ENCODE peak calls at places on chromosomes 13 and 19, in six cellular contexts. One of them, this sample, is unnamed.

GRCh38 chr19:39539165-39539518 is 819 bp downstream of the EID2 start:
- DNase-seq in mesothelial cell of epicardium: no peak
- DNase-seq in endodermal cell: no peak
- DNase-seq in heart right ventricle: no peak
- DNase-seq in psoas muscle: no peak
- DNase-seq in mucosa of descending colon: no peak
- DNase-seq in this sample: no peak

GRCh38 chr13:23516190-23516589 is 54.0 kb upstream of the TNFRSF19 start:
- DNase-seq in mesothelial cell of epicardium: no peak
- DNase-seq in endodermal cell: no peak
- DNase-seq in heart right ventricle: no peak
- DNase-seq in psoas muscle: no peak
- DNase-seq in mucosa of descending colon: no peak
- DNase-seq in this sample: no peak

GRCh38 chr13:22032905-22033304 is 362.0 kb downstream of the FGF9 start:
- DNase-seq in mesothelial cell of epicardium: no peak
- DNase-seq in endodermal cell: no peak
- DNase-seq in heart right ventricle: no peak
- DNase-seq in psoas muscle: no peak
- DNase-seq in mucosa of descending colon: no peak
- DNase-seq in this sample: peak; percentile 30

GRCh38 chr13:24682353-24682752 is 2.1 kb downstream of the ATP12A start:
- DNase-seq in mesothelial cell of epicardium: no peak
- DNase-seq in endodermal cell: no peak
- DNase-seq in heart right ventricle: no peak
- DNase-seq in psoas muscle: no peak
- DNase-seq in mucosa of descending colon: no peak
- DNase-seq in this sample: no peak

GRCh38 chr13:109768616-109769015 is 17.8 kb downstream of the IRS2 start:
- DNase-seq in mesothelial cell of epicardium: no peak
- DNase-seq in endodermal cell: no peak
- DNase-seq in heart right ventricle: no peak
- DNase-seq in psoas muscle: no peak
- DNase-seq in mucosa of descending colon: no peak
- DNase-seq in this sample: no peak

GRCh38 chr19:20271215-20271926 is 104.4 kb downstream of the ZNF486 start:
- DNase-seq in mesothelial cell of epicardium: no peak
- DNase-seq in endodermal cell: no peak
- DNase-seq in heart right ventricle: no peak
- DNase-seq in psoas muscle: no peak
- DNase-seq in mucosa of descending colon: no peak
- DNase-seq in this sample: no peak

GRCh38 chr13:33973194-33973593 is 155.2 kb downstream of the RFC3 start:
- DNase-seq in mesothelial cell of epicardium: no peak
- DNase-seq in endodermal cell: no peak
- DNase-seq in heart right ventricle: no peak
- DNase-seq in psoas muscle: no peak
- DNase-seq in mucosa of descending colon: no peak
- DNase-seq in this sample: no peak

GRCh38 chr19:15555759-15556633 is 47.7 kb downstream of the CYP4F22 start:
- DNase-seq in mesothelial cell of epicardium: peak; percentile 71
- DNase-seq in endodermal cell: peak; percentile 99
- DNase-seq in heart right ventricle: peak; percentile 92
- DNase-seq in psoas muscle: peak; percentile 94
- DNase-seq in mucosa of descending colon: peak; percentile 92
- DNase-seq in this sample: peak; percentile 92

GRCh38 chr19:39166571-39167391 is 30.0 kb upstream of the NCCRP1 start:
- DNase-seq in mesothelial cell of epicardium: peak; percentile 84
- DNase-seq in endodermal cell: peak; percentile 63
- DNase-seq in heart right ventricle: peak; percentile 73
- DNase-seq in psoas muscle: no peak
- DNase-seq in mucosa of descending colon: peak; percentile 90
- DNase-seq in this sample: peak; percentile 69

GRCh38 chr13:20415694-20416107 is 110.0 kb downstream of the CRYL1 start:
- DNase-seq in mesothelial cell of epicardium: no peak
- DNase-seq in endodermal cell: no peak
- DNase-seq in heart right ventricle: no peak
- DNase-seq in psoas muscle: no peak
- DNase-seq in mucosa of descending colon: no peak
- DNase-seq in this sample: no peak

GRCh38 chr13:77300176-77301141 is 26.4 kb downstream of the MYCBP2 start:
- DNase-seq in mesothelial cell of epicardium: no peak
- DNase-seq in endodermal cell: no peak
- DNase-seq in heart right ventricle: no peak
- DNase-seq in psoas muscle: no peak
- DNase-seq in mucosa of descending colon: no peak
- DNase-seq in this sample: no peak

GRCh38 chr13:86447479-86447878 is 648.3 kb upstream of the SLITRK6 start:
- DNase-seq in mesothelial cell of epicardium: no peak
- DNase-seq in endodermal cell: no peak
- DNase-seq in heart right ventricle: no peak
- DNase-seq in psoas muscle: no peak
- DNase-seq in mucosa of descending colon: no peak
- DNase-seq in this sample: no peak

GRCh38 chr19:46009530-46010510 is 13.0 kb downstream of the PGLYRP1 start:
- DNase-seq in mesothelial cell of epicardium: peak; percentile 79
- DNase-seq in endodermal cell: peak; percentile 95
- DNase-seq in heart right ventricle: peak; percentile 65
- DNase-seq in psoas muscle: peak; percentile 78
- DNase-seq in mucosa of descending colon: peak; percentile 59
- DNase-seq in this sample: peak; percentile 76

GRCh38 chr19:43651758-43652545 is 12.3 kb upstream of the CADM4 start:
- DNase-seq in mesothelial cell of epicardium: peak; percentile 57
- DNase-seq in endodermal cell: peak; percentile 87
- DNase-seq in heart right ventricle: peak; percentile 35
- DNase-seq in psoas muscle: peak; percentile 60
- DNase-seq in mucosa of descending colon: no peak
- DNase-seq in this sample: peak; percentile 77

DNA sequence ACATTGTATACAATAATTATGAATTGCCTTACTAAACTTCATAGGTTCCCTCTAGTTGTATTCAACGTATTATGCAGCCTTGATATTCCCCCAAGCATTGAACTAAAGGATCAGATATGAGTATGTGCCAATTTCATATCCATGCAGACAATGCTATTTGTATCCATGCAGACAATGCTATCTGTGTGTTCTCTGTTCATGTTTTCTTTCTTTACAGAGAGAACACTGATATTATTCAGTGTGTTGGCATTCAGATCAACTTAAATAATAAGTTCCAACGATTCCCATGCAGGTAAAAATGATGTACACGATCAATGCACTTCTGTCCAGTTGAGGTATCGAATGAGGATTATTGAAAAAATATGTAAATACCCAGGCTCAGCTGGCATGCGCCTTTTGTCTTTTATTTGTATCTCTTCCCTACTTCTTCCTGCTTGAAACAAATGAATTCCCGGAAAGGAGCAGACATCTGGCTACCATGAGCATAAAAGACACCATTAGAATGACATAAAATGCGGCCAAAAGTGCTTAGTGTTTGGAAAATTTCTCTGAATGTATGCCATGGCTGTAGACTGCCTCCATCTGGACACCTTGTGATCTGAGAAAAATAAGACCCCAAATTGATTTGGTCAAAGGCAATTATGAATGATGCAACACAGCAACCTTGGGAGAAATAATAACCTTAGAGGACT is 731.5 kb downstream of the SLITRK1 start:
- DNase-seq in mesothelial cell of epicardium: no peak
- DNase-seq in endodermal cell: no peak
- DNase-seq in heart right ventricle: no peak
- DNase-seq in psoas muscle: no peak
- DNase-seq in mucosa of descending colon: no peak
- DNase-seq in this sample: no peak
- TF ChIP-seq CTCF in mesothelial cell of epicardium: no peak
- TF ChIP-seq CTCF in endodermal cell: peak; percentile 26
- TF ChIP-seq CTCF in heart right ventricle: no peak
- TF ChIP-seq CTCF in psoas muscle: no peak
- TF ChIP-seq CTCF in mucosa of descending colon: no peak
- TF ChIP-seq CTCF in this sample: no peak

GRCh38 chr13:82480415-82480814 is 1401.9 kb downstream of the SLITRK1 start:
- DNase-seq in mesothelial cell of epicardium: no peak
- DNase-seq in endodermal cell: no peak
- DNase-seq in heart right ventricle: no peak
- DNase-seq in psoas muscle: no peak
- DNase-seq in mucosa of descending colon: no peak
- DNase-seq in this sample: no peak
- TF ChIP-seq CTCF in mesothelial cell of epicardium: no peak
- TF ChIP-seq CTCF in endodermal cell: peak; percentile 75
- TF ChIP-seq CTCF in heart right ventricle: no peak
- TF ChIP-seq CTCF in psoas muscle: no peak
- TF ChIP-seq CTCF in mucosa of descending colon: no peak
- TF ChIP-seq CTCF in this sample: no peak

GRCh38 chr19:8340341-8341096 is 2.5 kb downstream of the KANK3 start:
- DNase-seq in mesothelial cell of epicardium: no peak
- DNase-seq in endodermal cell: peak; percentile 82
- DNase-seq in heart right ventricle: peak; percentile 73
- DNase-seq in psoas muscle: peak; percentile 82
- DNase-seq in mucosa of descending colon: peak; percentile 29
- DNase-seq in this sample: peak; percentile 39
- TF ChIP-seq CTCF in mesothelial cell of epicardium: no peak
- TF ChIP-seq CTCF in endodermal cell: peak; percentile 58
- TF ChIP-seq CTCF in heart right ventricle: peak; percentile 10
- TF ChIP-seq CTCF in psoas muscle: no peak
- TF ChIP-seq CTCF in mucosa of descending colon: no peak
- TF ChIP-seq CTCF in this sample: peak; percentile 7

GRCh38 chr13:98599502-98600328 is 22.8 kb upstream of the STK24 start:
- DNase-seq in mesothelial cell of epicardium: no peak
- DNase-seq in endodermal cell: peak; percentile 65
- DNase-seq in heart right ventricle: no peak
- DNase-seq in psoas muscle: no peak
- DNase-seq in mucosa of descending colon: no peak
- DNase-seq in this sample: no peak

GRCh38 chr13:98592353-98592740 is 15.4 kb upstream of the STK24 start:
- DNase-seq in mesothelial cell of epicardium: no peak
- DNase-seq in endodermal cell: no peak
- DNase-seq in heart right ventricle: no peak
- DNase-seq in psoas muscle: no peak
- DNase-seq in mucosa of descending colon: no peak
- DNase-seq in this sample: no peak

GRCh38 chr13:98595134-98595533 is 18.2 kb upstream of the STK24 start:
- DNase-seq in mesothelial cell of epicardium: no peak
- DNase-seq in endodermal cell: peak; percentile 17
- DNase-seq in heart right ventricle: no peak
- DNase-seq in psoas muscle: no peak
- DNase-seq in mucosa of descending colon: no peak
- DNase-seq in this sample: no peak

GRCh38 chr13:98598043-98598442 is 21.1 kb upstream of the STK24 start:
- DNase-seq in mesothelial cell of epicardium: no peak
- DNase-seq in endodermal cell: peak; percentile 65
- DNase-seq in heart right ventricle: no peak
- DNase-seq in psoas muscle: no peak
- DNase-seq in mucosa of descending colon: no peak
- DNase-seq in this sample: no peak
- TF ChIP-seq CTCF in mesothelial cell of epicardium: no peak
- TF ChIP-seq CTCF in endodermal cell: peak; percentile 70
- TF ChIP-seq CTCF in heart right ventricle: peak; percentile 17
- TF ChIP-seq CTCF in psoas muscle: no peak
- TF ChIP-seq CTCF in mucosa of descending colon: no peak
- TF ChIP-seq CTCF in this sample: no peak

GRCh38 chr13:105994340-105994739 is 541.1 kb downstream of the EFNB2 start:
- DNase-seq in mesothelial cell of epicardium: no peak
- DNase-seq in endodermal cell: no peak
- DNase-seq in heart right ventricle: no peak
- DNase-seq in psoas muscle: no peak
- DNase-seq in mucosa of descending colon: no peak
- DNase-seq in this sample: no peak

GRCh38 chr13:105991622-105992254 is 543.7 kb downstream of the EFNB2 start:
- DNase-seq in mesothelial cell of epicardium: no peak
- DNase-seq in endodermal cell: no peak
- DNase-seq in heart right ventricle: no peak
- DNase-seq in psoas muscle: no peak
- DNase-seq in mucosa of descending colon: no peak
- DNase-seq in this sample: peak; percentile 90

GRCh38 chr13:105997436-105998232 is 537.8 kb downstream of the EFNB2 start:
- DNase-seq in mesothelial cell of epicardium: no peak
- DNase-seq in endodermal cell: no peak
- DNase-seq in heart right ventricle: no peak
- DNase-seq in psoas muscle: no peak
- DNase-seq in mucosa of descending colon: no peak
- DNase-seq in this sample: no peak

GRCh38 chr13:105998233-105998550 is 537.3 kb downstream of the EFNB2 start:
- DNase-seq in mesothelial cell of epicardium: no peak
- DNase-seq in endodermal cell: no peak
- DNase-seq in heart right ventricle: no peak
- DNase-seq in psoas muscle: no peak
- DNase-seq in mucosa of descending colon: no peak
- DNase-seq in this sample: no peak

GRCh38 chr13:105996391-105997028 is 539.0 kb downstream of the EFNB2 start:
- DNase-seq in mesothelial cell of epicardium: no peak
- DNase-seq in endodermal cell: no peak
- DNase-seq in heart right ventricle: no peak
- DNase-seq in psoas muscle: no peak
- DNase-seq in mucosa of descending colon: no peak
- DNase-seq in this sample: no peak
- TF ChIP-seq CTCF in mesothelial cell of epicardium: no peak
- TF ChIP-seq CTCF in endodermal cell: no peak
- TF ChIP-seq CTCF in heart right ventricle: no peak
- TF ChIP-seq CTCF in psoas muscle: no peak
- TF ChIP-seq CTCF in mucosa of descending colon: no peak
- TF ChIP-seq CTCF in this sample: no peak

GRCh38 chr13:19089315-19089714 is 92.3 kb downstream of the TUBA3C start:
- DNase-seq in mesothelial cell of epicardium: no peak
- DNase-seq in endodermal cell: no peak
- DNase-seq in heart right ventricle: no peak
- DNase-seq in psoas muscle: no peak
- DNase-seq in mucosa of descending colon: no peak
- DNase-seq in this sample: no peak
- TF ChIP-seq CTCF in mesothelial cell of epicardium: no peak
- TF ChIP-seq CTCF in endodermal cell: no peak
- TF ChIP-seq CTCF in heart right ventricle: peak; percentile 16
- TF ChIP-seq CTCF in psoas muscle: no peak
- TF ChIP-seq CTCF in mucosa of descending colon: no peak
- TF ChIP-seq CTCF in this sample: no peak

DNA sequence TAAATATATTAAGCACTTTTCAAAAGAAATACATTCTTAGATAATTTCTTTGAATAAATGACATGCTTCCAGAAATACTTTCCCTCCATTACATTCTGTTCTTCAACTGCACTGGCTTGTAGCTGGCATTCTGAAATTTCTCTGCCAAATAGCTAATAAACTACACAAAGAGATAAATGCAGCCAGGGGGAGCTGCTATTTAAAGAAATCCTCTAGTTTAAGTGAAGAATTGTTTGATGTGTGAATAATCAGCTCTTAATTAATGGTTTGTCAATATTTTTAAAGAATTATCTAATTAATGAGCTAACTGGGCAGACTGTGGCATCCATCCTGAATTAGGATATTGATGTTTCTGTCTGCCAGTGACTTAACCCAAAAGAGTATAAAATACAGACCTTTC is 30.7 kb downstream of the SLC7A1 start:
- DNase-seq in mesothelial cell of epicardium: no peak
- DNase-seq in endodermal cell: no peak
- DNase-seq in heart right ventricle: no peak
- DNase-seq in psoas muscle: no peak
- DNase-seq in mucosa of descending colon: no peak
- DNase-seq in this sample: no peak
- TF ChIP-seq CTCF in mesothelial cell of epicardium: no peak
- TF ChIP-seq CTCF in endodermal cell: no peak
- TF ChIP-seq CTCF in heart right ventricle: no peak
- TF ChIP-seq CTCF in psoas muscle: no peak
- TF ChIP-seq CTCF in mucosa of descending colon: no peak
- TF ChIP-seq CTCF in this sample: peak; percentile 29